ENCODE peak calls at places on chromosomes 2 and 18, in nine cellular contexts. B is stomach, M is K562, O is GM12878, J is H1, G is sigmoid colon, R is HepG2, P is SK-N-SH, A is suprapubic skin. T is an unnamed sample.

GRCh38 chr2:6973895-6974545 is 56.8 kb downstream of the RNF144A start:
- DNase-seq in O (no peak), M (no peak), P (no peak), G (no peak), B (no peak), A (no peak), J (no peak), R (no peak), T (no peak)

GRCh38 chr2:37414470-37414949 is 70.1 kb downstream of the QPCT start:
- DNase-seq in M (peak), J (no peak), G (peak), R (peak), P (peak), B (no peak), A (no peak), O (peak), T (no peak)

GRCh38 chr18:57744211-57744694 is 58.9 kb downstream of the ATP8B1 start:
- DNase-seq in G (no peak), P (no peak), O (no peak), B (peak), J (no peak), A (no peak), M (no peak), R (no peak), T (no peak)

GRCh38 chr2:239959059-239959971 is 65.8 kb downstream of the NDUFA10 start:
- DNase-seq in R (no peak), M (no peak), O (no peak), P (no peak), J (no peak), G (peak), A (peak), B (no peak), T (no peak)

GRCh38 chr2:1726558-1726957 is 17.8 kb downstream of the PXDN start:
- DNase-seq in P (no peak), A (no peak), R (no peak), B (no peak), G (no peak), O (no peak), M (no peak), J (no peak), T (no peak)

GRCh38 chr18:48216639-48217280 is 192.4 kb downstream of the ZBTB7C start:
- DNase-seq in O (no peak), A (no peak), M (no peak), G (no peak), J (no peak), R (no peak), P (no peak), B (no peak), T (no peak)

GRCh38 chr18:57845468-57846103 is 42.5 kb upstream of the ATP8B1 start:
- DNase-seq in O (no peak), P (no peak), B (no peak), G (no peak), J (no peak), R (no peak), M (no peak), A (no peak), T (no peak)

GRCh38 chr2:219731173-219731572 is 103.7 kb downstream of the SLC4A3 start:
- DNase-seq in M (no peak), J (no peak), B (no peak), O (no peak), P (no peak), R (peak), A (no peak), G (no peak), T (no peak)

GRCh38 chr18:58180738-58181353 is 136.8 kb downstream of the NEDD4L start:
- DNase-seq in R (peak), B (peak), P (peak), M (peak), A (no peak), J (peak), G (no peak), O (no peak), T (peak)

GRCh38 chr2:168685619-168686453 is 116.6 kb upstream of the NOSTRIN start:
- DNase-seq in B (no peak), M (peak), R (no peak), J (no peak), O (no peak), P (peak), G (no peak), A (no peak), T (no peak)

GRCh38 chr2:220736778-220737177 is 835.3 kb downstream of the EPHA4 start:
- DNase-seq in A (no peak), M (no peak), P (no peak), J (no peak), R (no peak), O (no peak), G (no peak), B (no peak), T (no peak)

GRCh38 chr2:88230912-88231311 is 60.8 kb downstream of the THNSL2 start:
- DNase-seq in B (no peak), M (no peak), A (no peak), J (no peak), P (no peak), G (no peak), O (no peak), R (no peak), T (no peak)

GRCh38 chr18:3458952-3459853 is 9.2 kb downstream of the TGIF1 start:
- DNase-seq in B (no peak), M (no peak), O (no peak), G (no peak), P (no peak), J (no peak), A (no peak), R (no peak), T (no peak)

GRCh38 chr2:68560583-68560982 is 82.8 kb upstream of the PROKR1 start:
- DNase-seq in P (no peak), O (no peak), J (no peak), B (no peak), R (peak), A (no peak), G (no peak), M (no peak), T (no peak)

GRCh38 chr2:63712748-63713147 is 124.0 kb downstream of the MDH1 start:
- DNase-seq in O (no peak), B (no peak), G (no peak), A (no peak), J (no peak), P (no peak), M (no peak), R (no peak), T (no peak)

GRCh38 chr2:180625006-180625844 is 355.2 kb upstream of the UBE2E3 start:
- DNase-seq in P (no peak), M (no peak), R (no peak), G (no peak), B (no peak), A (no peak), O (no peak), J (no peak), T (no peak)

GRCh38 chr18:31301201-31301655 is 16.7 kb upstream of the DSG1 start:
- DNase-seq in R (no peak), P (no peak), M (no peak), O (no peak), A (no peak), G (no peak), B (no peak), J (no peak), T (no peak)

GRCh38 chr18:9506046-9506792 is 30.9 kb downstream of the RALBP1 start:
- DNase-seq in R (no peak), J (no peak), A (no peak), G (no peak), B (peak), M (no peak), P (no peak), O (no peak), T (peak)

GRCh38 chr2:241835605-241836004 is 23.1 kb downstream of the PDCD1 start:
- DNase-seq in R (no peak), P (no peak), A (no peak), B (no peak), J (no peak), O (no peak), M (no peak), G (peak), T (no peak)

GRCh38 chr2:26961603-26962184 is 8.7 kb upstream of the MAPRE3 start:
- DNase-seq in B (peak), G (peak), J (peak), R (peak), P (peak), O (peak), A (peak), M (peak), T (peak)

GRCh38 chr2:130849896-130850787 is 13.4 kb downstream of the ARHGEF4 start:
- DNase-seq in B (no peak), P (no peak), M (no peak), A (no peak), R (no peak), J (no peak), G (no peak), O (no peak), T (no peak)

GRCh38 chr2:240556553-240557100 is 1.2 kb downstream of the ANKMY1 start:
- DNase-seq in P (peak), M (peak), O (no peak), A (peak), R (peak), J (peak), G (no peak), B (peak), T (peak)

GRCh38 chr2:70144443-70145167 is 46.2 kb downstream of the C2orf42 start:
- DNase-seq in B (no peak), A (no peak), J (no peak), P (no peak), M (no peak), O (no peak), G (no peak), R (no peak), T (no peak)

GRCh38 chr2:203583696-203584095 is 48.6 kb upstream of the RAPH1 start:
- DNase-seq in P (no peak), R (no peak), G (no peak), M (no peak), B (no peak), A (no peak), O (peak), J (no peak), T (peak)

GRCh38 chr18:9796933-9797549 is 88.7 kb upstream of the TXNDC2 start:
- DNase-seq in M (no peak), A (no peak), G (no peak), O (no peak), P (peak), B (no peak), J (no peak), R (no peak), T (no peak)

GRCh38 chr2:3430211-3430610 is 50.7 kb downstream of the TRAPPC12 start:
- DNase-seq in B (no peak), R (no peak), A (no peak), G (no peak), O (no peak), J (no peak), P (no peak), M (no peak), T (no peak)

GRCh38 chr2:223545830-223546229 is 56.3 kb downstream of the SCG2 start:
- DNase-seq in A (no peak), B (no peak), O (no peak), P (peak), G (no peak), R (no peak), M (no peak), J (no peak), T (no peak)

GRCh38 chr18:55503167-55503820 is 84.7 kb downstream of the TCF4 start:
- DNase-seq in A (no peak), G (no peak), R (no peak), B (no peak), J (no peak), P (no peak), O (no peak), M (no peak), T (no peak)

GRCh38 chr18:12518326-12518725 is 110.6 kb downstream of the PRELID3A start:
- DNase-seq in R (peak), J (no peak), M (no peak), B (no peak), A (no peak), G (no peak), P (no peak), O (no peak), T (no peak)

GRCh38 chr18:44742741-44743311 is 62.1 kb downstream of the SETBP1 start:
- DNase-seq in M (no peak), A (no peak), B (no peak), R (no peak), J (no peak), G (peak), P (peak), O (no peak), T (no peak)

GRCh38 chr2:144356402-144356801 is 163.5 kb downstream of the ZEB2 start:
- DNase-seq in J (no peak), G (no peak), M (no peak), B (no peak), P (no peak), R (no peak), A (no peak), O (no peak), T (no peak)

GRCh38 chr18:73503326-73503725 is 635.5 kb upstream of the NETO1 start:
- DNase-seq in M (no peak), R (no peak), J (no peak), B (no peak), P (no peak), G (no peak), O (no peak), A (no peak), T (no peak)

GRCh38 chr18:67385455-67385854 is 131.1 kb downstream of the DSEL start:
- DNase-seq in G (no peak), A (no peak), J (no peak), R (peak), P (no peak), O (no peak), B (no peak), M (no peak), T (no peak)

GRCh38 chr2:57959380-57959779 is 87.2 kb upstream of the VRK2 start:
- DNase-seq in R (no peak), B (no peak), O (no peak), A (no peak), P (no peak), G (no peak), M (no peak), J (no peak), T (no peak)

GRCh38 chr2:231394201-231395141 is 1.0 kb upstream of the B3GNT7 start:
- DNase-seq in G (no peak), J (peak), O (peak), A (no peak), M (peak), R (peak), B (no peak), P (peak), T (no peak)

DNA sequence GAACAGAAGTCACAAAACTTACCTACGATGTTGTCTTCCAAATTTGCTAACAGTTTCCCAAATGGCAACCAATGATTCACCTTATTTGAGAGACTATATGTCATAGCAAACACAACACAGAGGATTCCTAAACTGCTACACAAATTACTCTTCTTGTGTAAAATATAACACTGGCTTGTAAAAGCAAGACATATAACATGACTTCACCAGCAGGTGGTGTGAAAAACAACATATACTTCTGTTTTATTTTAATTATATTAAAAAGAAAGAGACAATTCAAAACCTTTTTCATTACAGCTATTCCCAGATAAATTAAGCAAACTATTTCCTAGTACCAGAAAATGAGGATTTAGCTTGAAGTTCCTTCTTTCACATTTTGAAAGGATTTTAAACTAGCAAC is 62.2 kb downstream of the SCN3A start:
- DNase-seq in R (no peak), O (no peak), A (no peak), P (no peak), J (no peak), G (no peak), B (no peak), M (no peak), T (no peak)
- TF ChIP-seq CTCF in R (no peak), O (no peak), A (no peak), P (peak), J (no peak), G (no peak), B (no peak), M (no peak), T (no peak)

GRCh38 chr2:113888641-113889470 is 1.0 kb upstream of the ACTR3 start:
- DNase-seq in R (no peak), P (no peak), G (no peak), M (no peak), A (no peak), J (no peak), B (peak), O (no peak), T (peak)

GRCh38 chr2:113892004-113892740 is 2.3 kb downstream of the ACTR3 start:
- DNase-seq in J (no peak), O (no peak), P (no peak), M (no peak), B (no peak), G (no peak), A (no peak), R (no peak), T (no peak)

GRCh38 chr2:113891265-113891959 is 1.5 kb downstream of the ACTR3 start:
- DNase-seq in R (no peak), O (no peak), J (no peak), P (no peak), B (no peak), A (no peak), M (no peak), G (no peak), T (no peak)

GRCh38 chr2:113889471-113890252 is at the start of gene ACTR3:
- DNase-seq in J (peak), B (peak), G (peak), O (peak), R (peak), P (peak), M (peak), A (peak), T (peak)

GRCh38 chr2:113890253-113891235 is 655 bp downstream of the ACTR3 start:
- DNase-seq in A (peak), O (peak), G (peak), R (peak), J (peak), M (peak), P (peak), B (peak), T (peak)
- TF ChIP-seq POLR2AphosphoS5 in A (no peak), O (peak), G (peak), R (peak), J (peak), M (peak), P (peak), B (peak), T (peak)

GRCh38 chr2:20186855-20187187 is 38.1 kb downstream of the SDC1 start:
- DNase-seq in G (no peak), R (no peak), M (no peak), A (no peak), P (no peak), J (no peak), O (no peak), B (no peak), T (no peak)

GRCh38 chr2:20187331-20187730 is 37.6 kb downstream of the SDC1 start:
- DNase-seq in O (no peak), P (no peak), M (no peak), R (no peak), A (no peak), B (no peak), J (no peak), G (no peak), T (no peak)

GRCh38 chr2:20188201-20188600 is 36.7 kb downstream of the SDC1 start:
- DNase-seq in J (no peak), O (no peak), B (no peak), G (no peak), P (no peak), A (no peak), M (no peak), R (no peak), T (no peak)

GRCh38 chr2:20185176-20186022 is 39.5 kb downstream of the SDC1 start:
- DNase-seq in A (no peak), M (no peak), G (no peak), O (no peak), B (no peak), R (no peak), P (no peak), J (no peak), T (no peak)

GRCh38 chr2:20186078-20186854 is 38.7 kb downstream of the SDC1 start:
- DNase-seq in P (no peak), M (peak), J (no peak), O (no peak), B (peak), A (no peak), R (peak), G (no peak), T (peak)
- TF ChIP-seq EP300 in P (no peak), M (peak), J (no peak), O (no peak), B (no peak), A (no peak), R (peak), G (no peak), T (no peak)

GRCh38 chr2:176085120-176085788 is 1.5 kb upstream of the EVX2 start:
- DNase-seq in R (no peak), J (peak), B (peak), P (peak), O (no peak), M (no peak), A (no peak), G (no peak), T (no peak)

GRCh38 chr2:176087330-176088047 is 3.7 kb upstream of the EVX2 start:
- DNase-seq in B (no peak), A (no peak), P (no peak), J (no peak), R (no peak), G (no peak), O (no peak), M (no peak), T (no peak)

GRCh38 chr2:176084629-176085119 is 912 bp upstream of the EVX2 start:
- DNase-seq in P (no peak), R (no peak), A (no peak), B (no peak), O (no peak), J (no peak), M (no peak), G (no peak), T (no peak)

GRCh38 chr2:176088048-176088936 is 4.2 kb upstream of the HOXD13 start:
- DNase-seq in A (no peak), P (peak), G (no peak), M (peak), O (no peak), R (peak), B (peak), J (peak), T (peak)

DNA sequence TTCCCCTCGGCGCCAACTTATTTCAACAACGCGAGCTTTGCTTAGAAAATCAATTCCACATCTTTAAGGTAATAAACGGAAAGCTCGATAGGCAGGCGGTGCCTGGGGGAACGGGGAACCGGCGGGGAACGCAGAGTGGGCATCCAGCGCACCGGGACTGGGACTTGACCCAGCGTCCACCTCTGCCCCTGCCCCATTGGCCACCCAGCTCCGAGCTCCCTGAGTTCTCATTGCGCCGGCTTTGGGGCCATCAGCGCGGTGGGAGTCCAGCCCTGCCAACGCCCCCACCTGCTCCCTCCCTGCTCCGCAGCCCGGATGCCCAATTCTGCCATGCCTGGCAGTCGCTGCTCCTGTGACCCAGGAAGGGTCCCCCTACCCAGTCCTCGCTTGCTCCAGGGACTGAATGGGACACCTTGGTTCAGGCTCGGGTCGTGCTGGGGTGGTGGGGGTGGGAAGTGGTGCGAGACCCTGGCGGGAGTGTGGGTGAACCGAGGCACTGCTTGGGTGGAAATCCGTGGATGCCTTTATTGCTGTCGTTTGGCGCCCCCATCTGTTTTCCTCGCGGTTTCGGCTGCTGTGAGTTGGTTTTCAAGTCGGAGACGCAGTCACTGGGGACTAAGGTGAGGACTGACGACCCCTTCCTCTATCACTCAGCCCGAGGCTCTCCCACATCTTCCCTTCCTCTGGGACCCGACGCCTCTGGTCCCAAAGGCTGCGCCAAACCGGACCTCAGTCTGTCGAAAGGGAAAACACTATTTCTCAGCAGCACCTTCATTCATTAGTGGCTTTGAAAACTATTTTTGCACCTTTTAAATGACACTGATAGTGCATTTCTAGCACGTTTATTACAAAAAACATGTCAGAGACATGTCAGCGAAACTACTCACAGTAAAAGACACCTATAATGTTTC is 2.4 kb upstream of the EVX2 start:
- DNase-seq in M (no peak), J (peak), R (peak), B (peak), P (peak), O (no peak), A (no peak), G (peak), T (peak)
- TF ChIP-seq CTCF in M (peak), J (no peak), R (peak), B (no peak), P (peak), O (peak), A (no peak), G (peak), T (peak)

T was measured in transverse colon.